ENCODE peak calls at places on chromosomes 2 and 18, in five cellular contexts. F is endothelial cell of umbilical vein, L is PC-3, W is neuronal stem cell, U is GM23248. A is an unnamed sample.

GRCh38 chr2:190765386-190766173 is 115.0 kb upstream of the GLS start:
- DNase-seq in F (no peak), U (peak), W (no peak), L (peak), A (peak)

GRCh38 chr2:186995092-186995491 is 146.1 kb upstream of the ZSWIM2 start:
- DNase-seq in W (no peak), L (peak), F (peak), U (peak), A (no peak)

GRCh38 chr2:105797298-105797819 is 52.6 kb downstream of the NCK2 start:
- DNase-seq in L (no peak), W (no peak), U (peak), F (no peak), A (no peak)

GRCh38 chr2:12002215-12002614 is 255.8 kb downstream of the LPIN1 start:
- DNase-seq in L (no peak), U (no peak), W (no peak), F (no peak), A (no peak)

GRCh38 chr2:223563462-223563861 is 38.7 kb downstream of the SCG2 start:
- DNase-seq in F (peak), L (peak), U (peak), W (no peak), A (peak)

GRCh38 chr2:174840436-174840835 is 76.2 kb upstream of the CHRNA1 start:
- DNase-seq in L (no peak), U (peak), F (no peak), W (no peak), A (no peak)

GRCh38 chr2:200585730-200586643 is at the start of gene AOX1:
- DNase-seq in U (peak), L (no peak), F (peak), W (peak), A (no peak)

GRCh38 chr2:223954401-223954800 is 2.9 kb upstream of the MRPL44 start:
- DNase-seq in F (peak), U (peak), W (no peak), L (no peak), A (no peak)

GRCh38 chr18:46916551-46917107 is 678 bp downstream of the PIAS2 start:
- DNase-seq in L (no peak), F (peak), U (peak), W (peak), A (no peak)

GRCh38 chr2:162261032-162261945 is 18.0 kb upstream of the FAP start:
- DNase-seq in L (peak), W (no peak), U (peak), F (peak), A (no peak)

GRCh38 chr2:134216152-134216829 is 37.6 kb upstream of the MGAT5 start:
- DNase-seq in W (no peak), F (no peak), L (peak), U (no peak), A (no peak)

GRCh38 chr2:169933124-169933711 is 106.0 kb downstream of the UBR3 start:
- DNase-seq in L (peak), F (peak), U (peak), W (no peak), A (no peak)

GRCh38 chr2:65305899-65306298 is 78.3 kb downstream of the ACTR2 start:
- DNase-seq in U (no peak), W (no peak), L (no peak), F (no peak), A (no peak)

GRCh38 chr2:30664761-30665358 is 142.4 kb downstream of the CAPN13 start:
- DNase-seq in L (peak), F (peak), U (peak), W (no peak), A (peak)

GRCh38 chr18:34322365-34323289 is 97.9 kb upstream of the NOL4 start:
- DNase-seq in U (peak), F (peak), L (peak), W (peak), A (no peak)

GRCh38 chr18:3867252-3867651 is 417.3 kb downstream of the TGIF1 start:
- DNase-seq in U (no peak), L (no peak), F (no peak), W (no peak), A (no peak)

GRCh38 chr2:23199115-23199918 is 185.7 kb upstream of the KLHL29 start:
- DNase-seq in L (peak), U (peak), F (no peak), W (no peak), A (no peak)

GRCh38 chr2:202337706-202338346 is 38.3 kb upstream of the BMPR2 start:
- DNase-seq in F (no peak), L (no peak), U (no peak), W (no peak), A (no peak)

GRCh38 chr2:129929321-129930290 is 49.9 kb upstream of the RAB6C start:
- DNase-seq in W (no peak), F (no peak), L (no peak), U (peak), A (no peak)

GRCh38 chr2:168552450-168552856 is 96.4 kb downstream of the CERS6 start:
- DNase-seq in L (no peak), F (no peak), W (peak), U (no peak), A (no peak)

GRCh38 chr2:134137182-134137595 is 116.7 kb upstream of the MGAT5 start:
- DNase-seq in W (no peak), U (peak), L (peak), F (peak), A (peak)

GRCh38 chr2:48397846-48398245 is 132.1 kb upstream of the STON1 start:
- DNase-seq in U (no peak), W (no peak), F (no peak), L (no peak), A (no peak)
- H2AFZ ChIP-seq in U (no peak), W (peak), F (no peak), L (no peak), A (no peak)

GRCh38 chr2:7440985-7441384 is 523.8 kb downstream of the RNF144A start:
- DNase-seq in F (no peak), U (no peak), W (no peak), L (no peak), A (no peak)
- H2AFZ ChIP-seq in F (no peak), U (no peak), W (no peak), L (no peak), A (no peak)

DNA sequence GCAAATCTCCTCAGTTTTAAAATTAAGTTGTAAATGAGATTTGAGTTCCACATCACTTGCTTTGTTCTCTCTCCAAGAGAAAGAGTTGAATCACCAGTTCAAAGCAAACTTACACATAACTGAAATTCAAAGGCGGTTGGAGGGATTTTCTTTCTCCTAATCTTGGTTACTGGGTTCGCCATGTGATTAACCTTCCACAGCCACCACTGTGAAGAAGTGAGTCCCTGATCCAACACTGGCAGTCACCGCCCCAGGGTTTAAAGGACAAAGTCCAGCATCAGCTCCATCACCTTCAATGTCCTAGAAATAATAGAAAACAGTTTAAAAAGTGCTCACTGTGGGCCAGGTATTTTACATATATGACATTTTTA is 247.2 kb downstream of the MYCN start:
- DNase-seq in L (no peak), F (no peak), U (no peak), W (no peak), A (no peak)
- H2AFZ ChIP-seq in L (no peak), F (no peak), U (no peak), W (no peak), A (no peak)

GRCh38 chr2:132701810-132702209 is 31.8 kb upstream of the LYPD1 start:
- DNase-seq in W (no peak), L (peak), F (no peak), U (peak), A (no peak)

DNA sequence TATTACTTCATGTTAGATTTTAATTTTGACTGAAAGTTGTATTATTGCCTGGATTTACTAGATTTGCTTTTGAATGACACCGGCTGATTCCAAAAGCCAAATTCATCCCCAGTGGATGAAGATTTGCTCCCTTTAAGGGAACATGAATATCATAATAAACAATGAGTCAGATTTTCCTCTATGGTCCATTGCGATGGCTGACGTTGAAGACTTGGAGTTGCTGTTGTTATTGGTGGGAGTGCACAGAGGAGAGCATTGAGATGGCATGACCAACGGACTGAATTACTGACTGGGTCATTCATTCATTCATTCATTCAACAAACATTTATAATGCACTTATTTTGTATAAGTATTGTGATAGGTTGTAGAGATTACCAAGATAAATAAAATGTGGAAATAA is 33.4 kb upstream of the LYPD1 start:
- DNase-seq in W (no peak), L (no peak), F (no peak), U (no peak), A (no peak)
- H2AFZ ChIP-seq in W (no peak), L (no peak), F (no peak), U (no peak), A (no peak)

A was measured in keratinocyte.